ENCODE peak calls at places on chromosomes 1 and 21, in eight cellular contexts. R, N, S, D, Q, I, X and V are unnamed samples.

GRCh38 chr1:246631426-246631825 is 65.2 kb downstream of the CNST start:
- DNase-seq in Q (no peak), S (no peak), N (no peak), R (no peak), D (no peak), I (no peak), X (peak), V (no peak)

GRCh38 chr1:239361403-239361802 is 25.0 kb upstream of the CHRM3 start:
- DNase-seq in D (no peak), I (no peak), X (peak), N (no peak), R (peak), Q (peak), S (no peak), V (no peak)

GRCh38 chr21:24436236-24436635 is 1171.0 kb downstream of the MRPL39 start:
- DNase-seq in X (no peak), R (no peak), D (no peak), Q (no peak), I (no peak), S (no peak), N (no peak), V (no peak)

GRCh38 chr1:20416706-20417105 is 69.3 kb downstream of the CAMK2N1 start:
- DNase-seq in S (no peak), I (peak), N (no peak), R (no peak), D (no peak), Q (no peak), X (no peak), V (no peak)

GRCh38 chr1:40831001-40831732 is 31.0 kb downstream of the CITED4 start:
- DNase-seq in Q (no peak), N (no peak), I (no peak), S (no peak), R (no peak), D (no peak), X (no peak), V (peak)

GRCh38 chr1:34681481-34682451 is 73.1 kb upstream of the GJB5 start:
- DNase-seq in X (peak), Q (peak), D (peak), S (peak), I (peak), N (peak), R (peak), V (no peak)

GRCh38 chr1:217534566-217534965 is 96.3 kb downstream of the GPATCH2 start:
- DNase-seq in I (no peak), Q (no peak), N (no peak), X (peak), S (no peak), D (no peak), R (no peak), V (no peak)

GRCh38 chr1:225866061-225866844 is 15.9 kb downstream of the TMEM63A start:
- DNase-seq in I (no peak), X (no peak), S (no peak), Q (no peak), D (no peak), N (peak), R (no peak), V (no peak)